ENCODE peak calls at places on chromosomes 6 and 20, in five cellular contexts. One of them, this sample, is unnamed. For H3K4me1, the result is how much of the 10 kb centered on the place peaks cover.

GRCh38 chr6:125858427-125859320 is 67.9 kb downstream of the NCOA7 start:
- DNase-seq in trophoblast cell: peak
- DNase-seq in left ventricle myocardium inferior: no peak
- DNase-seq in endodermal cell: peak
- DNase-seq in mammary epithelial cell: peak
- DNase-seq in this sample: peak

GRCh38 chr6:134358320-134358719 is 40.4 kb upstream of the SGK1 start:
- DNase-seq in endodermal cell: no peak
- DNase-seq in mammary epithelial cell: peak
- DNase-seq in left ventricle myocardium inferior: no peak
- DNase-seq in trophoblast cell: peak
- DNase-seq in this sample: no peak

GRCh38 chr6:22145823-22146379 is 150.9 kb downstream of the PRL start:
- DNase-seq in mammary epithelial cell: peak
- DNase-seq in trophoblast cell: no peak
- DNase-seq in endodermal cell: peak
- DNase-seq in left ventricle myocardium inferior: no peak
- DNase-seq in this sample: peak

GRCh38 chr6:106339334-106340029 is 13.9 kb upstream of the ATG5 start:
- DNase-seq in left ventricle myocardium inferior: no peak
- DNase-seq in endodermal cell: peak
- DNase-seq in trophoblast cell: peak
- DNase-seq in mammary epithelial cell: peak
- DNase-seq in this sample: peak

GRCh38 chr6:111844376-111844775 is 28.9 kb downstream of the FYN start:
- DNase-seq in mammary epithelial cell: no peak
- DNase-seq in left ventricle myocardium inferior: no peak
- DNase-seq in endodermal cell: no peak
- DNase-seq in trophoblast cell: no peak
- DNase-seq in this sample: no peak

GRCh38 chr20:59673288-59673997 is 69.1 kb downstream of the PHACTR3 start:
- DNase-seq in trophoblast cell: no peak
- DNase-seq in endodermal cell: no peak
- DNase-seq in left ventricle myocardium inferior: no peak
- DNase-seq in mammary epithelial cell: no peak
- DNase-seq in this sample: no peak

GRCh38 chr6:168018664-168019063 is 21.2 kb downstream of the KIF25 start:
- DNase-seq in endodermal cell: no peak
- DNase-seq in mammary epithelial cell: no peak
- DNase-seq in left ventricle myocardium inferior: no peak
- DNase-seq in trophoblast cell: no peak
- DNase-seq in this sample: no peak

GRCh38 chr6:89970609-89971337 is 76.5 kb downstream of the GJA10 start:
- DNase-seq in trophoblast cell: peak
- DNase-seq in endodermal cell: peak
- DNase-seq in left ventricle myocardium inferior: no peak
- DNase-seq in mammary epithelial cell: peak
- DNase-seq in this sample: peak

GRCh38 chr6:103367212-103367611 is 1492.5 kb downstream of the HACE1 start:
- DNase-seq in mammary epithelial cell: no peak
- DNase-seq in endodermal cell: no peak
- DNase-seq in left ventricle myocardium inferior: no peak
- DNase-seq in trophoblast cell: no peak
- DNase-seq in this sample: no peak

GRCh38 chr6:114634016-114634415 is 291.2 kb upstream of the HS3ST5 start:
- DNase-seq in mammary epithelial cell: no peak
- DNase-seq in left ventricle myocardium inferior: no peak
- DNase-seq in endodermal cell: no peak
- DNase-seq in trophoblast cell: no peak
- DNase-seq in this sample: no peak

GRCh38 chr20:52083627-52084232 is 107.8 kb downstream of the ZFP64 start:
- DNase-seq in left ventricle myocardium inferior: no peak
- DNase-seq in trophoblast cell: peak
- DNase-seq in mammary epithelial cell: peak
- DNase-seq in endodermal cell: peak
- DNase-seq in this sample: no peak

GRCh38 chr6:131685266-131685780 is 15.9 kb downstream of the OR2A4 start:
- DNase-seq in left ventricle myocardium inferior: no peak
- DNase-seq in endodermal cell: no peak
- DNase-seq in trophoblast cell: no peak
- DNase-seq in mammary epithelial cell: no peak
- DNase-seq in this sample: no peak

GRCh38 chr6:25337004-25337403 is 57.8 kb downstream of the CARMIL1 start:
- DNase-seq in endodermal cell: no peak
- DNase-seq in mammary epithelial cell: no peak
- DNase-seq in trophoblast cell: no peak
- DNase-seq in left ventricle myocardium inferior: no peak
- DNase-seq in this sample: no peak

GRCh38 chr6:112691289-112691688 is 344.2 kb downstream of the RFPL4B start:
- DNase-seq in endodermal cell: no peak
- DNase-seq in left ventricle myocardium inferior: no peak
- DNase-seq in trophoblast cell: no peak
- DNase-seq in mammary epithelial cell: peak
- DNase-seq in this sample: no peak

GRCh38 chr6:73032586-73032985 is 192.7 kb downstream of the KHDC1L start:
- DNase-seq in endodermal cell: no peak
- DNase-seq in mammary epithelial cell: peak
- DNase-seq in left ventricle myocardium inferior: no peak
- DNase-seq in trophoblast cell: no peak
- DNase-seq in this sample: no peak

GRCh38 chr6:21801786-21802610 is 208.4 kb downstream of the SOX4 start:
- DNase-seq in trophoblast cell: no peak
- DNase-seq in endodermal cell: no peak
- DNase-seq in mammary epithelial cell: no peak
- DNase-seq in left ventricle myocardium inferior: no peak
- DNase-seq in this sample: no peak

GRCh38 chr6:12476484-12476883 is 186.3 kb downstream of the EDN1 start:
- DNase-seq in trophoblast cell: no peak
- DNase-seq in left ventricle myocardium inferior: no peak
- DNase-seq in mammary epithelial cell: no peak
- DNase-seq in endodermal cell: no peak
- DNase-seq in this sample: no peak

GRCh38 chr20:48716086-48716485 is 111.7 kb downstream of the PREX1 start:
- DNase-seq in endodermal cell: no peak
- DNase-seq in trophoblast cell: no peak
- DNase-seq in left ventricle myocardium inferior: no peak
- DNase-seq in mammary epithelial cell: no peak
- DNase-seq in this sample: no peak

GRCh38 chr6:126721581-126722145 is 381.7 kb downstream of the CENPW start:
- DNase-seq in trophoblast cell: peak
- DNase-seq in left ventricle myocardium inferior: no peak
- DNase-seq in endodermal cell: no peak
- DNase-seq in mammary epithelial cell: peak
- DNase-seq in this sample: no peak

GRCh38 chr6:159997498-159998101 is 28.7 kb downstream of the IGF2R start:
- DNase-seq in endodermal cell: peak
- DNase-seq in left ventricle myocardium inferior: no peak
- DNase-seq in mammary epithelial cell: no peak
- DNase-seq in trophoblast cell: no peak
- DNase-seq in this sample: no peak

GRCh38 chr6:124881898-124882579 is 80.2 kb upstream of the RNF217 start:
- DNase-seq in endodermal cell: no peak
- DNase-seq in left ventricle myocardium inferior: peak
- DNase-seq in trophoblast cell: peak
- DNase-seq in mammary epithelial cell: peak
- DNase-seq in this sample: no peak

GRCh38 chr6:19827247-19827646 is 9.9 kb upstream of the ID4 start:
- DNase-seq in mammary epithelial cell: no peak
- DNase-seq in trophoblast cell: no peak
- DNase-seq in left ventricle myocardium inferior: no peak
- DNase-seq in endodermal cell: no peak
- DNase-seq in this sample: no peak

GRCh38 chr6:35166160-35166919 is 25.2 kb upstream of the TCP11 start:
- DNase-seq in left ventricle myocardium inferior: no peak
- DNase-seq in trophoblast cell: no peak
- DNase-seq in mammary epithelial cell: no peak
- DNase-seq in endodermal cell: peak
- DNase-seq in this sample: no peak

GRCh38 chr6:154466971-154467679 is 43.4 kb downstream of the CNKSR3 start:
- DNase-seq in trophoblast cell: no peak
- DNase-seq in endodermal cell: no peak
- DNase-seq in mammary epithelial cell: no peak
- DNase-seq in left ventricle myocardium inferior: no peak
- DNase-seq in this sample: no peak

GRCh38 chr20:62305149-62305764 is 2.5 kb downstream of the ADRM1 start:
- DNase-seq in mammary epithelial cell: peak
- DNase-seq in trophoblast cell: no peak
- DNase-seq in endodermal cell: no peak
- DNase-seq in left ventricle myocardium inferior: no peak
- DNase-seq in this sample: no peak

GRCh38 chr6:134230087-134230717 is 87.7 kb downstream of the SGK1 start:
- DNase-seq in mammary epithelial cell: no peak
- DNase-seq in left ventricle myocardium inferior: peak
- DNase-seq in trophoblast cell: peak
- DNase-seq in endodermal cell: no peak
- DNase-seq in this sample: peak

GRCh38 chr6:134176283-134176975 is 124.0 kb upstream of the SLC2A12 start:
- DNase-seq in endodermal cell: peak
- DNase-seq in mammary epithelial cell: no peak
- DNase-seq in left ventricle myocardium inferior: peak
- DNase-seq in trophoblast cell: no peak
- DNase-seq in this sample: peak

GRCh38 chr20:38863024-38863851 is 57.7 kb downstream of the PPP1R16B start:
- DNase-seq in mammary epithelial cell: no peak
- DNase-seq in left ventricle myocardium inferior: no peak
- DNase-seq in trophoblast cell: no peak
- DNase-seq in endodermal cell: no peak
- DNase-seq in this sample: no peak

GRCh38 chr6:111737065-111737521 is 131.4 kb upstream of the TRAF3IP2 start:
- DNase-seq in left ventricle myocardium inferior: no peak
- DNase-seq in trophoblast cell: no peak
- DNase-seq in mammary epithelial cell: peak
- DNase-seq in endodermal cell: no peak
- DNase-seq in this sample: no peak

GRCh38 chr20:48941467-48941866 is 20.0 kb downstream of the ARFGEF2 start:
- DNase-seq in mammary epithelial cell: no peak
- DNase-seq in left ventricle myocardium inferior: no peak
- DNase-seq in endodermal cell: no peak
- DNase-seq in trophoblast cell: no peak
- DNase-seq in this sample: no peak

GRCh38 chr6:170545405-170545804 is 7.7 kb downstream of the PSMB1 start:
- DNase-seq in trophoblast cell: no peak
- DNase-seq in endodermal cell: no peak
- DNase-seq in left ventricle myocardium inferior: no peak
- DNase-seq in mammary epithelial cell: no peak
- DNase-seq in this sample: no peak

GRCh38 chr6:19719691-19720127 is 117.5 kb upstream of the ID4 start:
- DNase-seq in trophoblast cell: no peak
- DNase-seq in endodermal cell: peak
- DNase-seq in mammary epithelial cell: peak
- DNase-seq in left ventricle myocardium inferior: no peak
- DNase-seq in this sample: no peak

GRCh38 chr6:781350-781961 is 88.5 kb upstream of the EXOC2 start:
- DNase-seq in mammary epithelial cell: no peak
- DNase-seq in endodermal cell: no peak
- DNase-seq in left ventricle myocardium inferior: no peak
- DNase-seq in trophoblast cell: no peak
- DNase-seq in this sample: no peak

GRCh38 chr20:37313546-37314091 is 24.2 kb downstream of the MANBAL start:
- DNase-seq in left ventricle myocardium inferior: no peak
- DNase-seq in endodermal cell: no peak
- DNase-seq in mammary epithelial cell: no peak
- DNase-seq in trophoblast cell: peak
- DNase-seq in this sample: no peak

DNA sequence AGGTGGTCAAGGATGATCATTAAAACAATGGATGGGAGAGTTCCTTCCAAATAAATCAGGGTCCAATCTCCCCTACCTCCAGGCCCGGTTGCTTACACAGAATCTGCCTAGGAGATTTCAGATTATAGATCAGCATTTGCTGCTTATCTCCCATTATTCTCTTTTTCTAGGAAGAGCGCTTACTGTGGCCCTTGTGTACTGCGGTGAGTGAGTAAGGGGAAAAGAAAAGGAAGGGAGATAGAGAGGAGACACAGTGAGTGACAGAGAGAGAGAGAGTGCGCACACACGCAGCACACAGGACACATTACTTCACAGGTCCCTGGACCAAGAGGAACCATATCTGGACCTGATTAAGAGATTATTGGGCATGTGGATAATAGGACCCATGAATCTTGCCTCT is 6.2 kb downstream of the LATS1 start:
- DNase-seq in trophoblast cell: no peak
- DNase-seq in endodermal cell: no peak
- DNase-seq in left ventricle myocardium inferior: no peak
- DNase-seq in mammary epithelial cell: no peak
- DNase-seq in this sample: no peak
- H3K4me1 ChIP-seq in trophoblast cell: under half
- H3K4me1 ChIP-seq in endodermal cell: under half
- H3K4me1 ChIP-seq in left ventricle myocardium inferior: half or more
- H3K4me1 ChIP-seq in mammary epithelial cell: under half
- H3K4me1 ChIP-seq in this sample: under half

GRCh38 chr6:15326072-15326614 is 80.3 kb downstream of the JARID2 start:
- DNase-seq in trophoblast cell: no peak
- DNase-seq in left ventricle myocardium inferior: no peak
- DNase-seq in mammary epithelial cell: no peak
- DNase-seq in endodermal cell: no peak
- DNase-seq in this sample: no peak
- H3K4me1 ChIP-seq in trophoblast cell: under half
- H3K4me1 ChIP-seq in left ventricle myocardium inferior: half or more
- H3K4me1 ChIP-seq in mammary epithelial cell: half or more
- H3K4me1 ChIP-seq in endodermal cell: under half
- H3K4me1 ChIP-seq in this sample: half or more

GRCh38 chr20:50537546-50538201 is 27.5 kb downstream of the PTPN1 start:
- DNase-seq in left ventricle myocardium inferior: no peak
- DNase-seq in mammary epithelial cell: no peak
- DNase-seq in trophoblast cell: no peak
- DNase-seq in endodermal cell: no peak
- DNase-seq in this sample: no peak
- H3K4me1 ChIP-seq in left ventricle myocardium inferior: half or more
- H3K4me1 ChIP-seq in mammary epithelial cell: under half
- H3K4me1 ChIP-seq in trophoblast cell: under half
- H3K4me1 ChIP-seq in endodermal cell: under half
- H3K4me1 ChIP-seq in this sample: under half

GRCh38 chr6:36685926-36686667 is 7.6 kb downstream of the CDKN1A start:
- DNase-seq in left ventricle myocardium inferior: peak
- DNase-seq in mammary epithelial cell: no peak
- DNase-seq in endodermal cell: peak
- DNase-seq in trophoblast cell: no peak
- DNase-seq in this sample: no peak
- H3K4me1 ChIP-seq in left ventricle myocardium inferior: under half
- H3K4me1 ChIP-seq in mammary epithelial cell: under half
- H3K4me1 ChIP-seq in endodermal cell: under half
- H3K4me1 ChIP-seq in trophoblast cell: under half
- H3K4me1 ChIP-seq in this sample: under half